ENCODE peak calls at places on chromosome X, in nine cellular contexts. One of them, this sample, is unnamed.

GRCh38 chrX:106581856-106582255 is 29.9 kb upstream of the RADX start:
- DNase-seq in CD4-positive, alpha-beta memory T cell: no peak
- DNase-seq in suprapubic skin: no peak
- DNase-seq in H1: no peak
- DNase-seq in cardiac muscle cell: no peak
- DNase-seq in endodermal cell: no peak
- DNase-seq in A549: no peak
- DNase-seq in neural progenitor cell: no peak
- DNase-seq in OCI-LY7: no peak
- DNase-seq in this sample: no peak

GRCh38 chrX:14497184-14497666 is 32.1 kb upstream of the GLRA2 start:
- DNase-seq in CD4-positive, alpha-beta memory T cell: peak; percentile 22
- DNase-seq in suprapubic skin: no peak
- DNase-seq in H1: no peak
- DNase-seq in cardiac muscle cell: peak; percentile 5
- DNase-seq in endodermal cell: no peak
- DNase-seq in A549: no peak
- DNase-seq in neural progenitor cell: no peak
- DNase-seq in OCI-LY7: no peak
- DNase-seq in this sample: no peak

GRCh38 chrX:130799393-130799792 is 103.6 kb downstream of the ENOX2 start:
- DNase-seq in CD4-positive, alpha-beta memory T cell: no peak
- DNase-seq in suprapubic skin: no peak
- DNase-seq in H1: no peak
- DNase-seq in cardiac muscle cell: peak; percentile 15
- DNase-seq in endodermal cell: no peak
- DNase-seq in A549: no peak
- DNase-seq in neural progenitor cell: no peak
- DNase-seq in OCI-LY7: no peak
- DNase-seq in this sample: no peak

GRCh38 chrX:8738588-8739189 is 6.8 kb upstream of the ANOS1 start:
- DNase-seq in CD4-positive, alpha-beta memory T cell: peak; percentile 12
- DNase-seq in suprapubic skin: no peak
- DNase-seq in H1: no peak
- DNase-seq in cardiac muscle cell: peak; percentile 62
- DNase-seq in endodermal cell: peak; percentile 77
- DNase-seq in A549: peak; percentile 31
- DNase-seq in neural progenitor cell: peak; percentile 63
- DNase-seq in OCI-LY7: peak; percentile 9
- DNase-seq in this sample: no peak

GRCh38 chrX:10076765-10077164 is 80.0 kb upstream of the CLCN4 start:
- DNase-seq in CD4-positive, alpha-beta memory T cell: no peak
- DNase-seq in suprapubic skin: no peak
- DNase-seq in H1: no peak
- DNase-seq in cardiac muscle cell: no peak
- DNase-seq in endodermal cell: no peak
- DNase-seq in A549: no peak
- DNase-seq in neural progenitor cell: no peak
- DNase-seq in OCI-LY7: no peak
- DNase-seq in this sample: no peak

GRCh38 chrX:7351946-7352345 is 204.0 kb upstream of the PUDP start:
- DNase-seq in CD4-positive, alpha-beta memory T cell: no peak
- DNase-seq in suprapubic skin: no peak
- DNase-seq in H1: no peak
- DNase-seq in cardiac muscle cell: no peak
- DNase-seq in endodermal cell: no peak
- DNase-seq in A549: no peak
- DNase-seq in neural progenitor cell: no peak
- DNase-seq in OCI-LY7: no peak
- DNase-seq in this sample: no peak

GRCh38 chrX:19840899-19841648 is 46.3 kb downstream of the SH3KBP1 start:
- DNase-seq in CD4-positive, alpha-beta memory T cell: peak; percentile 45
- DNase-seq in suprapubic skin: no peak
- DNase-seq in H1: no peak
- DNase-seq in cardiac muscle cell: no peak
- DNase-seq in endodermal cell: peak; percentile 78
- DNase-seq in A549: no peak
- DNase-seq in neural progenitor cell: peak; percentile 13
- DNase-seq in OCI-LY7: peak; percentile 55
- DNase-seq in this sample: peak; percentile 63

GRCh38 chrX:115018040-115018647 is 728 bp upstream of the IL13RA2 start:
- DNase-seq in CD4-positive, alpha-beta memory T cell: no peak
- DNase-seq in suprapubic skin: no peak
- DNase-seq in H1: no peak
- DNase-seq in cardiac muscle cell: no peak
- DNase-seq in endodermal cell: peak; percentile 53
- DNase-seq in A549: no peak
- DNase-seq in neural progenitor cell: peak; percentile 47
- DNase-seq in OCI-LY7: no peak
- DNase-seq in this sample: peak; percentile 1

GRCh38 chrX:143632625-143633387 is 3.1 kb downstream of the SLITRK4 start:
- DNase-seq in CD4-positive, alpha-beta memory T cell: no peak
- DNase-seq in suprapubic skin: no peak
- DNase-seq in H1: no peak
- DNase-seq in cardiac muscle cell: peak; percentile 80
- DNase-seq in endodermal cell: peak; percentile 39
- DNase-seq in A549: no peak
- DNase-seq in neural progenitor cell: peak; percentile 2
- DNase-seq in OCI-LY7: no peak
- DNase-seq in this sample: no peak

GRCh38 chrX:110310000-110310790 is 7.7 kb downstream of the AMMECR1 start:
- DNase-seq in CD4-positive, alpha-beta memory T cell: no peak
- DNase-seq in suprapubic skin: no peak
- DNase-seq in H1: no peak
- DNase-seq in cardiac muscle cell: peak; percentile 14
- DNase-seq in endodermal cell: no peak
- DNase-seq in A549: no peak
- DNase-seq in neural progenitor cell: no peak
- DNase-seq in OCI-LY7: no peak
- DNase-seq in this sample: no peak

GRCh38 chrX:121132675-121133074 is 85.3 kb downstream of the GLUD2 start:
- DNase-seq in CD4-positive, alpha-beta memory T cell: no peak
- DNase-seq in suprapubic skin: no peak
- DNase-seq in H1: no peak
- DNase-seq in cardiac muscle cell: no peak
- DNase-seq in endodermal cell: no peak
- DNase-seq in A549: no peak
- DNase-seq in neural progenitor cell: no peak
- DNase-seq in OCI-LY7: no peak
- DNase-seq in this sample: no peak

GRCh38 chrX:48749182-48749581 is 12.4 kb upstream of the GLOD5 start:
- DNase-seq in CD4-positive, alpha-beta memory T cell: no peak
- DNase-seq in suprapubic skin: no peak
- DNase-seq in H1: no peak
- DNase-seq in cardiac muscle cell: no peak
- DNase-seq in endodermal cell: no peak
- DNase-seq in A549: no peak
- DNase-seq in neural progenitor cell: no peak
- DNase-seq in OCI-LY7: no peak
- DNase-seq in this sample: no peak

GRCh38 chrX:18377802-18378201 is 23.3 kb upstream of the SCML2 start:
- DNase-seq in CD4-positive, alpha-beta memory T cell: peak; percentile 21
- DNase-seq in suprapubic skin: no peak
- DNase-seq in H1: peak; percentile 45
- DNase-seq in cardiac muscle cell: peak; percentile 35
- DNase-seq in endodermal cell: peak; percentile 75
- DNase-seq in A549: peak; percentile 53
- DNase-seq in neural progenitor cell: peak; percentile 53
- DNase-seq in OCI-LY7: peak; percentile 47
- DNase-seq in this sample: peak; percentile 35

GRCh38 chrX:68504237-68504636 is 5.4 kb downstream of the YIPF6 start:
- DNase-seq in CD4-positive, alpha-beta memory T cell: no peak
- DNase-seq in suprapubic skin: no peak
- DNase-seq in H1: no peak
- DNase-seq in cardiac muscle cell: peak; percentile 38
- DNase-seq in endodermal cell: no peak
- DNase-seq in A549: peak; percentile 59
- DNase-seq in neural progenitor cell: no peak
- DNase-seq in OCI-LY7: no peak
- DNase-seq in this sample: no peak

GRCh38 chrX:24859211-24859841 is 156.4 kb downstream of the ARX start:
- DNase-seq in CD4-positive, alpha-beta memory T cell: no peak
- DNase-seq in suprapubic skin: no peak
- DNase-seq in H1: no peak
- DNase-seq in cardiac muscle cell: no peak
- DNase-seq in endodermal cell: peak; percentile 64
- DNase-seq in A549: no peak
- DNase-seq in neural progenitor cell: peak; percentile 25
- DNase-seq in OCI-LY7: no peak
- DNase-seq in this sample: no peak

GRCh38 chrX:23902419-23902818 is 5.3 kb downstream of the APOO start:
- DNase-seq in CD4-positive, alpha-beta memory T cell: peak; percentile 33
- DNase-seq in suprapubic skin: no peak
- DNase-seq in H1: no peak
- DNase-seq in cardiac muscle cell: peak; percentile 75
- DNase-seq in endodermal cell: no peak
- DNase-seq in A549: peak; percentile 76
- DNase-seq in neural progenitor cell: peak; percentile 69
- DNase-seq in OCI-LY7: peak; percentile 50
- DNase-seq in this sample: no peak

GRCh38 chrX:78327370-78328048 is at the start of gene CYSLTR1:
- DNase-seq in CD4-positive, alpha-beta memory T cell: no peak
- DNase-seq in suprapubic skin: no peak
- DNase-seq in H1: no peak
- DNase-seq in cardiac muscle cell: no peak
- DNase-seq in endodermal cell: no peak
- DNase-seq in A549: no peak
- DNase-seq in neural progenitor cell: peak; percentile 1
- DNase-seq in OCI-LY7: peak; percentile 60
- DNase-seq in this sample: no peak

GRCh38 chrX:54492340-54492739 is 3.7 kb downstream of the FGD1 start:
- DNase-seq in CD4-positive, alpha-beta memory T cell: no peak
- DNase-seq in suprapubic skin: no peak
- DNase-seq in H1: no peak
- DNase-seq in cardiac muscle cell: peak; percentile 54
- DNase-seq in endodermal cell: no peak
- DNase-seq in A549: no peak
- DNase-seq in neural progenitor cell: no peak
- DNase-seq in OCI-LY7: no peak
- DNase-seq in this sample: no peak

DNA sequence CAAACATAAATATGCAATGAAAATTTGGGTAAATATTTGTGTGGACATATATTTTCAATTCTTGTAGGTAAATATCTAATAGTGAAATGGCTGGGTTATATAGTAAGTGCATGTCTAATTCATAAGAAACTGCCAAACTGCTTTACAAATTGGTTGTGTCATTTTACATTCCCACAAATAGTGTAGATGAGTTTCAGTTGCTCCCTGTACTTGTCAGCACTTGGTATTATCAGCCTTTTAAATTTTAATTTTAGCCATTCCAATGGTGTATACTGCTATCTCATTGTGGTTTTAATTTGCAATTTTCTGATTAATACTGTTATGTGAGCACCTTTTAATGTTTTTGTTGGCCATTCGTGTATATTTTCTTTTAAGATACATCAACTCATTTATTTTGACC is 23.1 kb upstream of the GABRE start:
- DNase-seq in CD4-positive, alpha-beta memory T cell: no peak
- DNase-seq in suprapubic skin: no peak
- DNase-seq in H1: no peak
- DNase-seq in cardiac muscle cell: no peak
- DNase-seq in endodermal cell: no peak
- DNase-seq in A549: no peak
- DNase-seq in neural progenitor cell: no peak
- DNase-seq in OCI-LY7: no peak
- DNase-seq in this sample: no peak
- H3K4me1 ChIP-seq in CD4-positive, alpha-beta memory T cell: no peaks in the 10 kb centered on the region
- H3K4me1 ChIP-seq in suprapubic skin: no peaks in the 10 kb centered on the region
- H3K4me1 ChIP-seq in H1: no peaks in the 10 kb centered on the region
- H3K4me1 ChIP-seq in cardiac muscle cell: no peaks in the 10 kb centered on the region
- H3K4me1 ChIP-seq in endodermal cell: no peaks in the 10 kb centered on the region
- H3K4me1 ChIP-seq in A549: no peaks in the 10 kb centered on the region
- H3K4me1 ChIP-seq in neural progenitor cell: no peaks in the 10 kb centered on the region
- H3K4me1 ChIP-seq in OCI-LY7: no peaks in the 10 kb centered on the region
- H3K4me1 ChIP-seq in this sample: peaks cover 25% of the 10 kb centered on the region

DNA sequence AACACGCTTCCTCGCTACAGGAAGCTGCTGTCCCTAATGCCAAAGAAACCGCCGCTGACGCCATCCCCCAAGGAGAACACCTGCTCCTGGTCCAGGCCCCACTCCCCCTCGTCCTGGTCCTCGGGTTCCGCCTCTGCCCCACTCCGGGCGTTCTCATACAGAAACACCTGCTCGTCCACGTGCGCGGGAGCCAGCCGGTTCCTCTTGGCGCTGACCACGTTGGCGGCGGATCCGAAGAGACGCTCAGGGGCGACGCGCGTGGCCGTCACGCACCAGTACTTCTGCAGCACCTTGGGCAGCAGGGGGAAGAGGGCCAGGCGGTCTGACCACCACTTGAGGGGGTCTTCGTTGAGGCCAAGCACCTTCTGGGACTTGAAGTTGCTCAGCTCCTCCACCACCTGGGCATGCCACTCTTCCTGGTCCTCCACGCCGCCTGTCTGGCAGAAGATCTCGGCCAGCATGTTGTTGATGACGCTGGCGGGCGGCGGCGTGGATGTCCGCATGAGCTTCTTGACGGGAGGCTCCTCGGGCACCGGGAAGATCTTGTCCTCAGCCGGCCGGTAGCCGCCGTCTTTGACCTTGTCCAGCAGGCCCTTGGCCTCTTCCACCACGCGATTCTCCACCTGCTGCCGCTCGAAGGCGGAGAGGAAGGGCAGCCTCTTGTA is 12.0 kb downstream of the DHRSX start:
- DNase-seq in CD4-positive, alpha-beta memory T cell: no peak
- DNase-seq in suprapubic skin: no peak
- DNase-seq in H1: no peak
- DNase-seq in cardiac muscle cell: no peak
- DNase-seq in endodermal cell: peak; percentile 29
- DNase-seq in A549: no peak
- DNase-seq in neural progenitor cell: no peak
- DNase-seq in OCI-LY7: no peak
- DNase-seq in this sample: peak; percentile 27
- H3K4me1 ChIP-seq in CD4-positive, alpha-beta memory T cell: no peaks in the 10 kb centered on the region
- H3K4me1 ChIP-seq in suprapubic skin: peaks cover 11% of the 10 kb centered on the region
- H3K4me1 ChIP-seq in H1: peaks cover 16% of the 10 kb centered on the region
- H3K4me1 ChIP-seq in cardiac muscle cell: peaks cover 10% of the 10 kb centered on the region
- H3K4me1 ChIP-seq in endodermal cell: no peaks in the 10 kb centered on the region
- H3K4me1 ChIP-seq in A549: no peaks in the 10 kb centered on the region
- H3K4me1 ChIP-seq in neural progenitor cell: peaks cover 14% of the 10 kb centered on the region
- H3K4me1 ChIP-seq in OCI-LY7: peaks cover 26% of the 10 kb centered on the region
- H3K4me1 ChIP-seq in this sample: peaks cover 16% of the 10 kb centered on the region

GRCh38 chrX:11944486-11944885 is 186.4 kb downstream of the MSL3 start:
- DNase-seq in CD4-positive, alpha-beta memory T cell: no peak
- DNase-seq in suprapubic skin: no peak
- DNase-seq in H1: peak; percentile 45
- DNase-seq in cardiac muscle cell: peak; percentile 78
- DNase-seq in endodermal cell: peak; percentile 85
- DNase-seq in A549: peak; percentile 53
- DNase-seq in neural progenitor cell: peak; percentile 57
- DNase-seq in OCI-LY7: peak; percentile 3
- DNase-seq in this sample: peak; percentile 33
- H3K4me1 ChIP-seq in CD4-positive, alpha-beta memory T cell: no peaks in the 10 kb centered on the region
- H3K4me1 ChIP-seq in suprapubic skin: no peaks in the 10 kb centered on the region
- H3K4me1 ChIP-seq in H1: no peaks in the 10 kb centered on the region
- H3K4me1 ChIP-seq in cardiac muscle cell: no peaks in the 10 kb centered on the region
- H3K4me1 ChIP-seq in endodermal cell: no peaks in the 10 kb centered on the region
- H3K4me1 ChIP-seq in A549: no peaks in the 10 kb centered on the region
- H3K4me1 ChIP-seq in neural progenitor cell: no peaks in the 10 kb centered on the region
- H3K4me1 ChIP-seq in OCI-LY7: no peaks in the 10 kb centered on the region
- H3K4me1 ChIP-seq in this sample: no peaks in the 10 kb centered on the region

DNA sequence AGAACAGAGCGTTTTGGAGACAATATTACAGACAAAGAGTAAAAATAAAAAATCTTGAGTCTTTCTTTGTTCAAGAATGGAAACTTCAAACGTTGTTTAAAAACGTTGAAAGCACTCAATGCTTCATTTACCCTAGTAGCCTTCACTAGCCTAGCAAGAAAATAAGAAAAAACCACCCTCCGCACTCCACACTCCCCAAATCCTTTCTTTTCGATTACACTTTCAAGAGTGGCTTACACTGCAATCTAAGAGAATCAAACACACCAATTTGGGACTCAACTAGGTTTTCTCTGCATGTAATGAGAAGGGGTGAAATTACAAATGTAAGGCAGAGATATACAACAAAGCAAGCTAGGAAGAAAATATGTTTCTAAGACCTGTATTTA is 4.7 kb downstream of the TMSB4X start:
- DNase-seq in CD4-positive, alpha-beta memory T cell: no peak
- DNase-seq in suprapubic skin: no peak
- DNase-seq in H1: no peak
- DNase-seq in cardiac muscle cell: no peak
- DNase-seq in endodermal cell: no peak
- DNase-seq in A549: no peak
- DNase-seq in neural progenitor cell: no peak
- DNase-seq in OCI-LY7: no peak
- DNase-seq in this sample: no peak
- H3K4me1 ChIP-seq in CD4-positive, alpha-beta memory T cell: peaks cover 62% of the 10 kb centered on the region
- H3K4me1 ChIP-seq in suprapubic skin: peaks cover 3% of the 10 kb centered on the region
- H3K4me1 ChIP-seq in H1: peaks cover 7% of the 10 kb centered on the region
- H3K4me1 ChIP-seq in cardiac muscle cell: no peaks in the 10 kb centered on the region
- H3K4me1 ChIP-seq in endodermal cell: no peaks in the 10 kb centered on the region
- H3K4me1 ChIP-seq in A549: peaks cover 33% of the 10 kb centered on the region
- H3K4me1 ChIP-seq in neural progenitor cell: peaks cover 31% of the 10 kb centered on the region
- H3K4me1 ChIP-seq in OCI-LY7: peaks cover 38% of the 10 kb centered on the region
- H3K4me1 ChIP-seq in this sample: peaks cover 6% of the 10 kb centered on the region